ENCODE peak calls at places on chromosomes 1 and 21, in seven cellular contexts. E is brain microvascular endothelial cell; D is stimulated activated CD8-positive, alpha-beta memory T cell treated with anti-CD3 and anti-CD28 coated beads, Interleukin-4, amount 100 ng/mL, for 24 hours; X is tibial artery; O is mucosa of gallbladder; Y is Daoy; U is ecto neural progenitor cell. P is an unnamed sample.

GRCh38 chr1:157967205-157967604 is 26.2 kb upstream of the KIRREL1 start:
- DNase-seq in O (no peak), E (no peak), U (no peak), X (no peak), Y (no peak), D (no peak), P (no peak)

GRCh38 chr21:14559144-14559543 is 13.0 kb upstream of the SAMSN1 start:
- DNase-seq in O (no peak), U (no peak), D (no peak), Y (no peak), X (no peak), E (no peak), P (no peak)

GRCh38 chr1:158035976-158036583 is 42.6 kb downstream of the KIRREL1 start:
- DNase-seq in O (peak), U (no peak), X (no peak), Y (peak), D (no peak), E (peak), P (peak)

GRCh38 chr1:45246760-45247159 is 40.4 kb upstream of the ZSWIM5 start:
- DNase-seq in Y (peak), X (no peak), O (no peak), E (peak), U (no peak), D (no peak), P (no peak)

GRCh38 chr1:112878321-112878720 is 77.7 kb downstream of the SLC16A1 start:
- DNase-seq in X (no peak), E (no peak), Y (no peak), U (no peak), O (no peak), D (no peak), P (peak)

GRCh38 chr1:197435224-197435623 is 167.2 kb downstream of the CRB1 start:
- DNase-seq in E (peak), U (no peak), D (no peak), X (no peak), Y (no peak), O (no peak), P (no peak)

GRCh38 chr1:230414694-230415093 is 11.4 kb downstream of the PGBD5 start:
- DNase-seq in Y (no peak), E (no peak), X (no peak), U (peak), O (no peak), D (no peak), P (no peak)

GRCh38 chr1:103247517-103247916 is 139.2 kb upstream of the COL11A1 start:
- DNase-seq in X (no peak), D (no peak), Y (no peak), U (no peak), E (no peak), O (no peak), P (no peak)

GRCh38 chr21:36735724-36736310 is 36.9 kb downstream of the SIM2 start:
- DNase-seq in E (no peak), U (no peak), X (no peak), O (no peak), D (no peak), Y (no peak), P (no peak)

GRCh38 chr1:228039986-228040385 is 33.2 kb downstream of the WNT3A start:
- DNase-seq in O (no peak), X (no peak), U (no peak), E (no peak), D (no peak), Y (no peak), P (no peak)

GRCh38 chr1:43872280-43872679 is 61.3 kb upstream of the ARTN start:
- DNase-seq in Y (no peak), D (no peak), X (no peak), O (no peak), E (no peak), U (no peak), P (no peak)

GRCh38 chr1:33661791-33662190 is 189.3 kb downstream of the ZSCAN20 start:
- DNase-seq in E (no peak), Y (no peak), D (no peak), U (no peak), O (no peak), X (no peak), P (no peak)

GRCh38 chr1:21700094-21700493 is 30.9 kb upstream of the RAP1GAP start:
- DNase-seq in E (no peak), D (no peak), O (no peak), U (no peak), X (no peak), Y (no peak), P (no peak)

GRCh38 chr1:51329443-51330325 is 678 bp downstream of the TTC39A start:
- DNase-seq in E (no peak), D (no peak), Y (no peak), O (peak), U (peak), X (no peak), P (no peak)

GRCh38 chr1:54574158-54574778 is 26.2 kb downstream of the ACOT11 start:
- DNase-seq in E (no peak), D (no peak), X (no peak), O (no peak), Y (no peak), U (no peak), P (no peak)

GRCh38 chr1:21597754-21598153 is 71.4 kb downstream of the RAP1GAP start:
- DNase-seq in O (no peak), E (no peak), Y (no peak), U (no peak), D (no peak), X (no peak), P (peak)

GRCh38 chr1:176717052-176717754 is 254.2 kb downstream of the PAPPA2 start:
- DNase-seq in E (no peak), Y (no peak), D (no peak), X (no peak), O (no peak), U (no peak), P (peak)

GRCh38 chr21:46667735-46668380 is 32.4 kb downstream of the PRMT2 start:
- DNase-seq in Y (peak), D (no peak), X (no peak), U (peak), O (no peak), E (peak), P (no peak)

GRCh38 chr1:173255214-173255813 is 48.2 kb upstream of the TNFSF4 start:
- DNase-seq in D (no peak), E (peak), X (no peak), Y (peak), U (no peak), O (no peak), P (peak)

GRCh38 chr21:36400719-36401118 is 15.5 kb downstream of the CHAF1B start:
- DNase-seq in X (no peak), D (no peak), E (no peak), U (no peak), Y (no peak), O (no peak), P (no peak)

GRCh38 chr1:206565973-206566372 is 46.3 kb downstream of the EIF2D start:
- DNase-seq in O (no peak), D (no peak), U (no peak), X (no peak), E (no peak), Y (no peak), P (no peak)

GRCh38 chr1:40539338-40539737 is 7.9 kb downstream of the ZNF684 start:
- DNase-seq in U (no peak), O (no peak), Y (no peak), X (no peak), D (no peak), E (no peak), P (no peak)

GRCh38 chr1:164382384-164382783 is 176.6 kb upstream of the PBX1 start:
- DNase-seq in D (no peak), X (no peak), U (no peak), E (no peak), O (no peak), Y (no peak), P (no peak)

GRCh38 chr1:186683637-186684410 is 3.6 kb upstream of the PTGS2 start:
- DNase-seq in U (no peak), Y (peak), O (no peak), E (no peak), D (no peak), X (no peak), P (no peak)

GRCh38 chr21:36249576-36250422 is 70.2 kb upstream of the MORC3 start:
- DNase-seq in Y (no peak), D (no peak), E (no peak), U (no peak), O (no peak), X (no peak), P (no peak)

GRCh38 chr1:44357710-44358109 is 2.7 kb upstream of the ERI3 start:
- DNase-seq in Y (no peak), U (no peak), E (no peak), O (no peak), D (no peak), X (no peak), P (no peak)

GRCh38 chr1:187409341-187409740 is 580.6 kb downstream of the PLA2G4A start:
- DNase-seq in U (no peak), O (no peak), E (peak), Y (no peak), X (no peak), D (no peak), P (no peak)

GRCh38 chr1:111481387-111482221 is 7.8 kb downstream of the C1orf162 start:
- DNase-seq in Y (peak), E (peak), X (peak), U (peak), O (peak), D (peak), P (peak)

GRCh38 chr1:24412408-24412807 is 1.2 kb downstream of the STPG1 start:
- DNase-seq in D (no peak), O (no peak), Y (no peak), X (no peak), U (no peak), E (no peak), P (no peak)

GRCh38 chr1:208834346-208835081 is 590.3 kb upstream of the PLXNA2 start:
- DNase-seq in E (peak), X (no peak), D (no peak), O (no peak), Y (no peak), U (no peak), P (no peak)

GRCh38 chr1:2376931-2377672 is 14.3 kb downstream of the MORN1 start:
- DNase-seq in O (no peak), D (no peak), X (no peak), E (no peak), Y (no peak), U (no peak), P (no peak)

GRCh38 chr1:231241751-231242150 is 739 bp downstream of the GNPAT start:
- DNase-seq in Y (peak), X (no peak), O (no peak), D (no peak), U (peak), E (no peak), P (peak)

GRCh38 chr1:54967372-54967771 is 13.1 kb upstream of the TMEM61 start:
- DNase-seq in Y (peak), E (no peak), X (no peak), D (no peak), U (peak), O (peak), P (no peak)

GRCh38 chr21:35011681-35012080 is 37.4 kb downstream of the RUNX1 start:
- DNase-seq in X (no peak), O (no peak), U (no peak), D (no peak), Y (peak), E (no peak), P (no peak)

GRCh38 chr21:29133796-29134195 is 3.4 kb downstream of the MAP3K7CL start:
- DNase-seq in O (no peak), Y (no peak), X (no peak), U (no peak), E (no peak), D (no peak), P (no peak)

GRCh38 chr21:14143999-14144398 is 66.8 kb downstream of the LIPI start:
- DNase-seq in O (no peak), X (no peak), Y (no peak), U (no peak), D (no peak), E (no peak), P (no peak)

GRCh38 chr1:53311909-53312305 is 16.0 kb downstream of the LRP8 start:
- DNase-seq in E (no peak), X (no peak), D (no peak), U (no peak), Y (no peak), O (no peak), P (no peak)

GRCh38 chr1:208036177-208036808 is 125.4 kb upstream of the CD34 start:
- DNase-seq in E (peak), U (no peak), D (no peak), Y (no peak), X (no peak), O (no peak), P (peak)